ENCODE peak calls at places on chromosomes 3 and 15, in four cellular contexts. Y is cardiac muscle cell, J is H4, O is germinal center. B is an unnamed sample.

GRCh38 chr3:132432639-132433038 is 15.3 kb downstream of the DNAJC13 start:
- DNase-seq in Y (no peak), J (peak), O (no peak), B (no peak)

GRCh38 chr15:50840520-50840919 is 68.0 kb upstream of the AP4E1 start:
- DNase-seq in Y (no peak), J (no peak), O (peak), B (peak)

GRCh38 chr3:123834631-123835030 is 49.5 kb downstream of the MYLK start:
- DNase-seq in Y (no peak), J (peak), O (no peak), B (no peak)

GRCh38 chr3:129305592-129306091 is 27.0 kb downstream of the HMCES start:
- DNase-seq in Y (peak), J (no peak), O (peak), B (peak)

GRCh38 chr3:150049317-150049716 is 78.6 kb upstream of the PFN2 start:
- DNase-seq in Y (no peak), J (no peak), O (no peak), B (no peak)

GRCh38 chr3:44069276-44069675 is 172.4 kb upstream of the TOPAZ1 start:
- DNase-seq in Y (no peak), J (no peak), O (no peak), B (no peak)

GRCh38 chr3:53044371-53045106 is 1.3 kb downstream of the SFMBT1 start:
- DNase-seq in Y (no peak), J (peak), O (peak), B (peak)

GRCh38 chr3:104628185-104628789 is 738.4 kb upstream of the ALCAM start:
- DNase-seq in Y (peak), J (peak), O (peak), B (peak)

GRCh38 chr3:149969110-149969944 is 1.4 kb downstream of the PFN2 start:
- DNase-seq in Y (peak), J (peak), O (no peak), B (no peak)

GRCh38 chr3:74636981-74637380 is 22.5 kb upstream of the CNTN3 start:
- DNase-seq in Y (no peak), J (no peak), O (no peak), B (no peak)

GRCh38 chr3:81716870-81717509 is 44.5 kb downstream of the GBE1 start:
- DNase-seq in Y (peak), J (peak), O (no peak), B (no peak)

GRCh38 chr3:130354430-130354829 is 9.0 kb downstream of the COL6A5 start:
- DNase-seq in Y (no peak), J (peak), O (no peak), B (peak)

GRCh38 chr15:42984534-42985034 is 64.0 kb upstream of the TTBK2 start:
- DNase-seq in Y (no peak), J (no peak), O (no peak), B (no peak)

GRCh38 chr3:47578119-47578630 is 490 bp downstream of the CSPG5 start:
- DNase-seq in Y (peak), J (no peak), O (peak), B (no peak)

GRCh38 chr3:101676765-101677435 is at the start of gene ZBTB11:
- DNase-seq in Y (peak), J (peak), O (peak), B (peak)

GRCh38 chr3:99330281-99330680 is 308.1 kb upstream of the COL8A1 start:
- DNase-seq in Y (no peak), J (peak), O (no peak), B (no peak)

B was measured in Karpas-422.